ENCODE peak calls at places on chromosomes 7 and 10, in eight cellular contexts. One of them, this sample, is unnamed.

GRCh38 chr10:44928462-44928861 is 17.3 kb downstream of the TMEM72 start:
- DNase-seq in cardiac fibroblast: no peak
- DNase-seq in activated T-cell treated with anti-CD3 and anti-CD28 coated beads, Interleukin-2, amount 50 U/mL, for 72 hours: no peak
- DNase-seq in NCI-H1092: no peak
- DNase-seq in A549: no peak
- DNase-seq in NCI-H1930: no peak
- DNase-seq in activated T-helper 1 cell treated with anti-CD3 and anti-CD28 coated beads, Interleukin-12 subunit alpha, Interleukin-12 subunit beta, Interleukin-2, Interleukin-4 antibody, amounts not matched to agents 30 ng/mL and 10 ng/mL and 1 ng/mL, durations not matched to agents 14 hours and 24 hours and 36 hours: no peak
- DNase-seq in T47D: no peak
- DNase-seq in this sample: no peak

GRCh38 chr10:22414146-22414545 is 68.8 kb downstream of the SPAG6 start:
- DNase-seq in cardiac fibroblast: peak
- DNase-seq in activated T-cell treated with anti-CD3 and anti-CD28 coated beads, Interleukin-2, amount 50 U/mL, for 72 hours: no peak
- DNase-seq in NCI-H1092: no peak
- DNase-seq in A549: no peak
- DNase-seq in NCI-H1930: no peak
- DNase-seq in activated T-helper 1 cell treated with anti-CD3 and anti-CD28 coated beads, Interleukin-12 subunit alpha, Interleukin-12 subunit beta, Interleukin-2, Interleukin-4 antibody, amounts not matched to agents 30 ng/mL and 10 ng/mL and 1 ng/mL, durations not matched to agents 14 hours and 24 hours and 36 hours: no peak
- DNase-seq in T47D: no peak
- DNase-seq in this sample: no peak

GRCh38 chr10:30111340-30111980 is 52.1 kb upstream of the JCAD start:
- DNase-seq in cardiac fibroblast: peak
- DNase-seq in activated T-cell treated with anti-CD3 and anti-CD28 coated beads, Interleukin-2, amount 50 U/mL, for 72 hours: no peak
- DNase-seq in NCI-H1092: no peak
- DNase-seq in A549: peak
- DNase-seq in NCI-H1930: no peak
- DNase-seq in activated T-helper 1 cell treated with anti-CD3 and anti-CD28 coated beads, Interleukin-12 subunit alpha, Interleukin-12 subunit beta, Interleukin-2, Interleukin-4 antibody, amounts not matched to agents 30 ng/mL and 10 ng/mL and 1 ng/mL, durations not matched to agents 14 hours and 24 hours and 36 hours: no peak
- DNase-seq in T47D: no peak
- DNase-seq in this sample: no peak

GRCh38 chr10:76341740-76342139 is 910.3 kb downstream of the LRMDA start:
- DNase-seq in cardiac fibroblast: no peak
- DNase-seq in activated T-cell treated with anti-CD3 and anti-CD28 coated beads, Interleukin-2, amount 50 U/mL, for 72 hours: no peak
- DNase-seq in NCI-H1092: no peak
- DNase-seq in A549: no peak
- DNase-seq in NCI-H1930: no peak
- DNase-seq in activated T-helper 1 cell treated with anti-CD3 and anti-CD28 coated beads, Interleukin-12 subunit alpha, Interleukin-12 subunit beta, Interleukin-2, Interleukin-4 antibody, amounts not matched to agents 30 ng/mL and 10 ng/mL and 1 ng/mL, durations not matched to agents 14 hours and 24 hours and 36 hours: no peak
- DNase-seq in T47D: no peak
- DNase-seq in this sample: no peak

GRCh38 chr7:69739906-69740545 is 141.8 kb downstream of the AUTS2 start:
- DNase-seq in cardiac fibroblast: peak
- DNase-seq in activated T-cell treated with anti-CD3 and anti-CD28 coated beads, Interleukin-2, amount 50 U/mL, for 72 hours: no peak
- DNase-seq in NCI-H1092: no peak
- DNase-seq in A549: no peak
- DNase-seq in NCI-H1930: no peak
- DNase-seq in activated T-helper 1 cell treated with anti-CD3 and anti-CD28 coated beads, Interleukin-12 subunit alpha, Interleukin-12 subunit beta, Interleukin-2, Interleukin-4 antibody, amounts not matched to agents 30 ng/mL and 10 ng/mL and 1 ng/mL, durations not matched to agents 14 hours and 24 hours and 36 hours: no peak
- DNase-seq in T47D: no peak
- DNase-seq in this sample: no peak

GRCh38 chr10:3848005-3848767 is 63.2 kb upstream of the KLF6 start:
- DNase-seq in cardiac fibroblast: peak
- DNase-seq in activated T-cell treated with anti-CD3 and anti-CD28 coated beads, Interleukin-2, amount 50 U/mL, for 72 hours: no peak
- DNase-seq in NCI-H1092: no peak
- DNase-seq in A549: no peak
- DNase-seq in NCI-H1930: no peak
- DNase-seq in activated T-helper 1 cell treated with anti-CD3 and anti-CD28 coated beads, Interleukin-12 subunit alpha, Interleukin-12 subunit beta, Interleukin-2, Interleukin-4 antibody, amounts not matched to agents 30 ng/mL and 10 ng/mL and 1 ng/mL, durations not matched to agents 14 hours and 24 hours and 36 hours: no peak
- DNase-seq in T47D: no peak
- DNase-seq in this sample: no peak

GRCh38 chr10:131345691-131346090 is 34.2 kb upstream of the TCERG1L start:
- DNase-seq in cardiac fibroblast: no peak
- DNase-seq in activated T-cell treated with anti-CD3 and anti-CD28 coated beads, Interleukin-2, amount 50 U/mL, for 72 hours: no peak
- DNase-seq in NCI-H1092: no peak
- DNase-seq in A549: no peak
- DNase-seq in NCI-H1930: no peak
- DNase-seq in activated T-helper 1 cell treated with anti-CD3 and anti-CD28 coated beads, Interleukin-12 subunit alpha, Interleukin-12 subunit beta, Interleukin-2, Interleukin-4 antibody, amounts not matched to agents 30 ng/mL and 10 ng/mL and 1 ng/mL, durations not matched to agents 14 hours and 24 hours and 36 hours: no peak
- DNase-seq in T47D: no peak
- DNase-seq in this sample: no peak

GRCh38 chr10:24891823-24892222 is 60.6 kb downstream of the PRTFDC1 start:
- DNase-seq in cardiac fibroblast: peak
- DNase-seq in activated T-cell treated with anti-CD3 and anti-CD28 coated beads, Interleukin-2, amount 50 U/mL, for 72 hours: no peak
- DNase-seq in NCI-H1092: no peak
- DNase-seq in A549: peak
- DNase-seq in NCI-H1930: no peak
- DNase-seq in activated T-helper 1 cell treated with anti-CD3 and anti-CD28 coated beads, Interleukin-12 subunit alpha, Interleukin-12 subunit beta, Interleukin-2, Interleukin-4 antibody, amounts not matched to agents 30 ng/mL and 10 ng/mL and 1 ng/mL, durations not matched to agents 14 hours and 24 hours and 36 hours: no peak
- DNase-seq in T47D: no peak
- DNase-seq in this sample: peak

GRCh38 chr10:129344103-129344502 is 122.9 kb upstream of the MGMT start:
- DNase-seq in cardiac fibroblast: no peak
- DNase-seq in activated T-cell treated with anti-CD3 and anti-CD28 coated beads, Interleukin-2, amount 50 U/mL, for 72 hours: no peak
- DNase-seq in NCI-H1092: no peak
- DNase-seq in A549: no peak
- DNase-seq in NCI-H1930: no peak
- DNase-seq in activated T-helper 1 cell treated with anti-CD3 and anti-CD28 coated beads, Interleukin-12 subunit alpha, Interleukin-12 subunit beta, Interleukin-2, Interleukin-4 antibody, amounts not matched to agents 30 ng/mL and 10 ng/mL and 1 ng/mL, durations not matched to agents 14 hours and 24 hours and 36 hours: no peak
- DNase-seq in T47D: no peak
- DNase-seq in this sample: no peak

GRCh38 chr7:101398631-101399289 is 36.1 kb downstream of the COL26A1 start:
- DNase-seq in cardiac fibroblast: no peak
- DNase-seq in activated T-cell treated with anti-CD3 and anti-CD28 coated beads, Interleukin-2, amount 50 U/mL, for 72 hours: no peak
- DNase-seq in NCI-H1092: no peak
- DNase-seq in A549: no peak
- DNase-seq in NCI-H1930: no peak
- DNase-seq in activated T-helper 1 cell treated with anti-CD3 and anti-CD28 coated beads, Interleukin-12 subunit alpha, Interleukin-12 subunit beta, Interleukin-2, Interleukin-4 antibody, amounts not matched to agents 30 ng/mL and 10 ng/mL and 1 ng/mL, durations not matched to agents 14 hours and 24 hours and 36 hours: no peak
- DNase-seq in T47D: no peak
- DNase-seq in this sample: no peak

GRCh38 chr7:44678096-44678467 is 70.6 kb upstream of the ZMIZ2 start:
- DNase-seq in cardiac fibroblast: peak
- DNase-seq in activated T-cell treated with anti-CD3 and anti-CD28 coated beads, Interleukin-2, amount 50 U/mL, for 72 hours: no peak
- DNase-seq in NCI-H1092: no peak
- DNase-seq in A549: no peak
- DNase-seq in NCI-H1930: no peak
- DNase-seq in activated T-helper 1 cell treated with anti-CD3 and anti-CD28 coated beads, Interleukin-12 subunit alpha, Interleukin-12 subunit beta, Interleukin-2, Interleukin-4 antibody, amounts not matched to agents 30 ng/mL and 10 ng/mL and 1 ng/mL, durations not matched to agents 14 hours and 24 hours and 36 hours: no peak
- DNase-seq in T47D: no peak
- DNase-seq in this sample: no peak

GRCh38 chr10:78588194-78588811 is 480.5 kb upstream of the ZMIZ1 start:
- DNase-seq in cardiac fibroblast: peak
- DNase-seq in activated T-cell treated with anti-CD3 and anti-CD28 coated beads, Interleukin-2, amount 50 U/mL, for 72 hours: no peak
- DNase-seq in NCI-H1092: no peak
- DNase-seq in A549: no peak
- DNase-seq in NCI-H1930: no peak
- DNase-seq in activated T-helper 1 cell treated with anti-CD3 and anti-CD28 coated beads, Interleukin-12 subunit alpha, Interleukin-12 subunit beta, Interleukin-2, Interleukin-4 antibody, amounts not matched to agents 30 ng/mL and 10 ng/mL and 1 ng/mL, durations not matched to agents 14 hours and 24 hours and 36 hours: no peak
- DNase-seq in T47D: no peak
- DNase-seq in this sample: no peak

GRCh38 chr7:85019176-85019575 is 167.7 kb downstream of the SEMA3D start:
- DNase-seq in cardiac fibroblast: no peak
- DNase-seq in activated T-cell treated with anti-CD3 and anti-CD28 coated beads, Interleukin-2, amount 50 U/mL, for 72 hours: no peak
- DNase-seq in NCI-H1092: no peak
- DNase-seq in A549: no peak
- DNase-seq in NCI-H1930: no peak
- DNase-seq in activated T-helper 1 cell treated with anti-CD3 and anti-CD28 coated beads, Interleukin-12 subunit alpha, Interleukin-12 subunit beta, Interleukin-2, Interleukin-4 antibody, amounts not matched to agents 30 ng/mL and 10 ng/mL and 1 ng/mL, durations not matched to agents 14 hours and 24 hours and 36 hours: no peak
- DNase-seq in T47D: no peak
- DNase-seq in this sample: no peak

GRCh38 chr10:129949411-129950335 is 14.4 kb downstream of the EBF3 start:
- DNase-seq in cardiac fibroblast: peak
- DNase-seq in activated T-cell treated with anti-CD3 and anti-CD28 coated beads, Interleukin-2, amount 50 U/mL, for 72 hours: no peak
- DNase-seq in NCI-H1092: no peak
- DNase-seq in A549: no peak
- DNase-seq in NCI-H1930: no peak
- DNase-seq in activated T-helper 1 cell treated with anti-CD3 and anti-CD28 coated beads, Interleukin-12 subunit alpha, Interleukin-12 subunit beta, Interleukin-2, Interleukin-4 antibody, amounts not matched to agents 30 ng/mL and 10 ng/mL and 1 ng/mL, durations not matched to agents 14 hours and 24 hours and 36 hours: no peak
- DNase-seq in T47D: no peak
- DNase-seq in this sample: no peak

GRCh38 chr10:556971-557370 is 132.5 kb downstream of the DIP2C start:
- DNase-seq in cardiac fibroblast: no peak
- DNase-seq in activated T-cell treated with anti-CD3 and anti-CD28 coated beads, Interleukin-2, amount 50 U/mL, for 72 hours: no peak
- DNase-seq in NCI-H1092: no peak
- DNase-seq in A549: no peak
- DNase-seq in NCI-H1930: no peak
- DNase-seq in activated T-helper 1 cell treated with anti-CD3 and anti-CD28 coated beads, Interleukin-12 subunit alpha, Interleukin-12 subunit beta, Interleukin-2, Interleukin-4 antibody, amounts not matched to agents 30 ng/mL and 10 ng/mL and 1 ng/mL, durations not matched to agents 14 hours and 24 hours and 36 hours: no peak
- DNase-seq in T47D: no peak
- DNase-seq in this sample: no peak

GRCh38 chr10:60573342-60573741 is 183.7 kb upstream of the ANK3 start:
- DNase-seq in cardiac fibroblast: no peak
- DNase-seq in activated T-cell treated with anti-CD3 and anti-CD28 coated beads, Interleukin-2, amount 50 U/mL, for 72 hours: peak
- DNase-seq in NCI-H1092: no peak
- DNase-seq in A549: no peak
- DNase-seq in NCI-H1930: no peak
- DNase-seq in activated T-helper 1 cell treated with anti-CD3 and anti-CD28 coated beads, Interleukin-12 subunit alpha, Interleukin-12 subunit beta, Interleukin-2, Interleukin-4 antibody, amounts not matched to agents 30 ng/mL and 10 ng/mL and 1 ng/mL, durations not matched to agents 14 hours and 24 hours and 36 hours: peak
- DNase-seq in T47D: no peak
- DNase-seq in this sample: peak

GRCh38 chr10:32332299-32332750 is 14.6 kb downstream of the EPC1 start:
- DNase-seq in cardiac fibroblast: peak
- DNase-seq in activated T-cell treated with anti-CD3 and anti-CD28 coated beads, Interleukin-2, amount 50 U/mL, for 72 hours: peak
- DNase-seq in NCI-H1092: no peak
- DNase-seq in A549: peak
- DNase-seq in NCI-H1930: no peak
- DNase-seq in activated T-helper 1 cell treated with anti-CD3 and anti-CD28 coated beads, Interleukin-12 subunit alpha, Interleukin-12 subunit beta, Interleukin-2, Interleukin-4 antibody, amounts not matched to agents 30 ng/mL and 10 ng/mL and 1 ng/mL, durations not matched to agents 14 hours and 24 hours and 36 hours: peak
- DNase-seq in T47D: no peak
- DNase-seq in this sample: no peak

GRCh38 chr10:71548494-71548846 is 151.8 kb downstream of the CDH23 start:
- DNase-seq in cardiac fibroblast: peak
- DNase-seq in activated T-cell treated with anti-CD3 and anti-CD28 coated beads, Interleukin-2, amount 50 U/mL, for 72 hours: peak
- DNase-seq in NCI-H1092: no peak
- DNase-seq in A549: peak
- DNase-seq in NCI-H1930: no peak
- DNase-seq in activated T-helper 1 cell treated with anti-CD3 and anti-CD28 coated beads, Interleukin-12 subunit alpha, Interleukin-12 subunit beta, Interleukin-2, Interleukin-4 antibody, amounts not matched to agents 30 ng/mL and 10 ng/mL and 1 ng/mL, durations not matched to agents 14 hours and 24 hours and 36 hours: peak
- DNase-seq in T47D: no peak
- DNase-seq in this sample: no peak

GRCh38 chr10:2456834-2457233 is 610.5 kb upstream of the PFKP start:
- DNase-seq in cardiac fibroblast: no peak
- DNase-seq in activated T-cell treated with anti-CD3 and anti-CD28 coated beads, Interleukin-2, amount 50 U/mL, for 72 hours: no peak
- DNase-seq in NCI-H1092: no peak
- DNase-seq in A549: no peak
- DNase-seq in NCI-H1930: no peak
- DNase-seq in activated T-helper 1 cell treated with anti-CD3 and anti-CD28 coated beads, Interleukin-12 subunit alpha, Interleukin-12 subunit beta, Interleukin-2, Interleukin-4 antibody, amounts not matched to agents 30 ng/mL and 10 ng/mL and 1 ng/mL, durations not matched to agents 14 hours and 24 hours and 36 hours: no peak
- DNase-seq in T47D: no peak
- DNase-seq in this sample: no peak

GRCh38 chr10:103616705-103617361 is 123.3 kb downstream of the NEURL1 start:
- DNase-seq in cardiac fibroblast: peak
- DNase-seq in activated T-cell treated with anti-CD3 and anti-CD28 coated beads, Interleukin-2, amount 50 U/mL, for 72 hours: no peak
- DNase-seq in NCI-H1092: no peak
- DNase-seq in A549: no peak
- DNase-seq in NCI-H1930: no peak
- DNase-seq in activated T-helper 1 cell treated with anti-CD3 and anti-CD28 coated beads, Interleukin-12 subunit alpha, Interleukin-12 subunit beta, Interleukin-2, Interleukin-4 antibody, amounts not matched to agents 30 ng/mL and 10 ng/mL and 1 ng/mL, durations not matched to agents 14 hours and 24 hours and 36 hours: no peak
- DNase-seq in T47D: no peak
- DNase-seq in this sample: no peak

GRCh38 chr10:13993634-13994033 is 337.1 kb downstream of the FRMD4A start:
- DNase-seq in cardiac fibroblast: no peak
- DNase-seq in activated T-cell treated with anti-CD3 and anti-CD28 coated beads, Interleukin-2, amount 50 U/mL, for 72 hours: no peak
- DNase-seq in NCI-H1092: no peak
- DNase-seq in A549: no peak
- DNase-seq in NCI-H1930: no peak
- DNase-seq in activated T-helper 1 cell treated with anti-CD3 and anti-CD28 coated beads, Interleukin-12 subunit alpha, Interleukin-12 subunit beta, Interleukin-2, Interleukin-4 antibody, amounts not matched to agents 30 ng/mL and 10 ng/mL and 1 ng/mL, durations not matched to agents 14 hours and 24 hours and 36 hours: no peak
- DNase-seq in T47D: no peak
- DNase-seq in this sample: no peak

This sample was measured in SW480.